ENCODE peak calls at places on chromosomes 5 and 9, in eight cellular contexts. U is right cardiac atrium; F is foreskin keratinocyte; P is GM23248; I is caudate nucleus; R is RWPE1; T is suprapubic skin; V is CD8-positive, alpha-beta memory T cell. D is an unnamed sample.

GRCh38 chr9:128787583-128788156 is 617 bp downstream of the TBC1D13 start:
- DNase-seq in T (no peak), U (no peak), P (peak; percentile 61), R (peak; percentile 55), I (no peak), V (no peak), F (peak; percentile 7), D (no peak)

GRCh38 chr9:93960221-93960970 is 5.2 kb upstream of the BARX1 start:
- DNase-seq in R (no peak), P (peak; percentile 35), T (peak; percentile 65), V (no peak), F (no peak), I (no peak), U (no peak), D (no peak)

GRCh38 chr5:64807505-64807904 is 38.8 kb downstream of the CWC27 start:
- DNase-seq in T (no peak), I (no peak), P (no peak), V (no peak), F (no peak), R (no peak), U (no peak), D (no peak)

GRCh38 chr5:153429734-153430133 is 60.7 kb upstream of the GRIA1 start:
- DNase-seq in F (no peak), U (no peak), R (no peak), T (no peak), P (no peak), V (no peak), I (no peak), D (no peak)

GRCh38 chr5:42876375-42876844 is 64.7 kb upstream of the SELENOP start:
- DNase-seq in P (no peak), F (no peak), R (no peak), V (no peak), U (no peak), T (no peak), I (no peak), D (no peak)

GRCh38 chr9:35686222-35687203 is 3.2 kb downstream of the TPM2 start:
- DNase-seq in T (no peak), V (no peak), U (no peak), F (no peak), P (peak; percentile 78), R (no peak), I (no peak), D (no peak)

GRCh38 chr9:677461-678097 is 163.9 kb upstream of the DMRT1 start:
- DNase-seq in P (peak; percentile 75), F (no peak), U (no peak), T (no peak), V (no peak), R (no peak), I (no peak), D (no peak)

GRCh38 chr5:181204561-181205401 is at the start of gene TRIM7:
- DNase-seq in V (no peak), U (peak; percentile 76), F (peak; percentile 51), P (peak; percentile 70), R (peak; percentile 69), T (no peak), I (no peak), D (peak; percentile 84)

GRCh38 chr9:87587864-87588263 is 90.2 kb downstream of the DAPK1 start:
- DNase-seq in U (no peak), I (no peak), R (no peak), F (no peak), T (no peak), V (no peak), P (no peak), D (no peak)

GRCh38 chr9:87588339-87588738 is 90.7 kb downstream of the DAPK1 start:
- DNase-seq in F (no peak), T (no peak), P (no peak), R (no peak), U (no peak), V (no peak), I (no peak), D (no peak)

GRCh38 chr9:87587356-87587745 is 89.7 kb downstream of the DAPK1 start:
- DNase-seq in P (no peak), U (no peak), I (no peak), R (no peak), V (no peak), F (no peak), T (no peak), D (no peak)

GRCh38 chr9:87585456-87585855 is 87.8 kb downstream of the DAPK1 start:
- DNase-seq in I (no peak), U (no peak), F (no peak), V (no peak), T (no peak), P (no peak), R (no peak), D (no peak)

DNA sequence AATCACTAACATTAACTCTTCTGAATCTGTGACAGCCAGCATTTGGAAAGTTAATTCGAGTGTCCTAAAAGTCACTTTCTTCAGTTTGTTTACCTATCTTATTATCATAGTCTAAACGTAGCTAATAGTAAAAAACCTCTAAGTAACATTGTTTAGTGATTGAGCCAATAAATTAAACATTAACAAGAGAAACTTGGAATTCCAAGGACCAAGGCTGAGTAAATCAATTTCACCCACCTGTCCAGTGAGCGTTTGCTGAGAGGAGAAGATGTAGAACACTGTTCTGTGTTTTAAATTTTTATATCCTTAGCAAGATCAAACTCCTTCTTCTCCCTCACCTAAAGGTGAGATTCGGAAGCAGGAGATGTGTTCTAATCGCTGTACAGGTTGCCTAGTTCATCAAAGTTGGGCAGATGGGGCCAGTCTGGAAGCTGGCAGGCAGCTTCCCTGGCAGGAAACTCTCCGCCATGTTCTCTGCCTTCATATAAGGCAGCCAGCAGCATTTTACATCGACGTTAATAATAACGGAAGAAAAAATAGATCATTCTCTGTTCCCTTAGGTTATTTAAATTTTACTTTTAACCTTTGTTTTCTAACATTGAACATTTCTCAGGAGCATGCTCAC is 89.2 kb downstream of the DAPK1 start:
- DNase-seq in F (no peak), V (no peak), T (no peak), P (no peak), R (no peak), U (no peak), I (no peak), D (no peak)
- H3K27ac ChIP-seq in F (no peak overlapping the region), V (no peak overlapping the region), T (no peak overlapping the region), P (no peak overlapping the region), R (no peak overlapping the region), U (no peak overlapping the region), I (no peak overlapping the region), D (no peak overlapping the region)

GRCh38 chr5:139668924-139669680 is 21.0 kb downstream of the CXXC5 start:
- DNase-seq in F (no peak), R (no peak), P (no peak), I (no peak), U (no peak), T (no peak), V (no peak), D (no peak)
- H3K27ac ChIP-seq in F (peak overlapping the region; percentile 97), R (peak overlapping the region; percentile 88), P (peak overlapping the region; percentile 91), I (peak overlapping the region; percentile 95), U (peak overlapping the region; percentile 95), T (peak overlapping the region; percentile 91), V (peak overlapping the region; percentile 66), D (peak overlapping the region; percentile 57)

GRCh38 chr5:849651-850301 is 1.0 kb downstream of the ZDHHC11 start:
- DNase-seq in R (no peak), F (no peak), T (peak; percentile 77), P (peak; percentile 37), I (peak; percentile 22), V (no peak), U (peak; percentile 73), D (peak; percentile 65)

GRCh38 chr5:851553-851952 is 767 bp upstream of the ZDHHC11 start:
- DNase-seq in P (no peak), I (no peak), T (peak; percentile 69), V (no peak), R (no peak), F (no peak), U (no peak), D (peak; percentile 52)

GRCh38 chr5:852018-852417 is 1.2 kb upstream of the ZDHHC11 start:
- DNase-seq in V (no peak), T (no peak), I (no peak), F (no peak), P (no peak), U (no peak), R (no peak), D (peak; percentile 15)

GRCh38 chr5:850511-851006 is at the start of gene ZDHHC11:
- DNase-seq in U (peak; percentile 63), R (no peak), I (no peak), T (peak; percentile 79), F (no peak), V (no peak), P (no peak), D (peak; percentile 64)

DNA sequence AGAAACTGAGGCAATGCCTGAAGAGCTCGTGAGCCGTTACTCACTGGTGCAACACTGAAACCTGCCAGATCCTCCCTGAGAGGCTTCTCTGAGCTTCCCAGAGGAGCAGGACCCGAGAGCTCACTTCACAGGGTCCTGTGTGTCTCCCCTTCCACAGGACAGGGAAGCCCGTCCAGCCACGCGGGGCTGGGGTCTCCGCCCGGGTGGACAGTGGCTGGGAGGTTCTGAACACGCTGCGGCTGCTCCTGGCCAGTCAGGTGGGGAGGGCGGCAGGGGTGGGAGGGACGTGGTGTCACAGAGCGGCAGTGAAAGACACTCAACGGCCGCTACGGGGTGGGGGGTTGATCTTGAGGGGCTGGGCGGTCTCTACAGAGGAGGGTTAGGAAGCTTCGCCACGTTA is 290 bp upstream of the ZDHHC11 start:
- DNase-seq in V (no peak), T (peak; percentile 66), U (peak; percentile 13), I (no peak), R (no peak), F (no peak), P (no peak), D (peak; percentile 49)
- H3K27ac ChIP-seq in V (no peak overlapping the region), T (no peak overlapping the region), U (no peak overlapping the region), I (no peak overlapping the region), R (no peak overlapping the region), F (no peak overlapping the region), P (no peak overlapping the region), D (no peak overlapping the region)

DNA sequence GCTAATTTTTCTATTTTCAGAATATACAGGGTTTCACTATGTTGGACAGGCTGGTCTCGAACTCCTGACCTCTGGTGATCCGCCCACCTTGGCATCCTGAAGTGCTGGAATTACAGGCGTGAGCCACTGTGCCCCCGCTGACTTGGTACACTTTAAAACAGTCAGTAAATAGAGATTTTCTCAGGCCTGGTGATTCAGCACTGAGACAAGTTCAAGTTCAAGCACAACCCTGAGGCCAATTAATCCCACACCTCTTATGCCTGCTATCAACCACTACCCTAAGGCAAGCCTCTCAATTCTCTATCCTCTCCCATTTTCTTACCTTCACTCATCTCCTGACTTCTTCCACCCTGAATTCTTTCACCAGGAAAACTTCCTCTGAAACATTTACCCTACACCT is 18.9 kb downstream of the MUSK start:
- DNase-seq in R (peak; percentile 30), V (no peak), T (no peak), U (no peak), F (peak; percentile 20), I (no peak), P (no peak), D (no peak)
- H3K27ac ChIP-seq in R (no peak overlapping the region), V (no peak overlapping the region), T (no peak overlapping the region), U (no peak overlapping the region), F (no peak overlapping the region), I (no peak overlapping the region), P (no peak overlapping the region), D (no peak overlapping the region)

D was measured in RWPE2.